ENCODE peak calls at places on chromosome X, in eight cellular contexts. V is spleen; F is effector memory CD4-positive, alpha-beta T cell; E is GDM1; C is Kasumi-1; Q is T-helper 2 cell; X is cardiac muscle cell; J is stimulated activated CD8-positive, alpha-beta memory T cell treated with anti-CD3 and anti-CD28 coated beads, Interleukin-2, amount 100 ng/mL, for 48 hours. G is an unnamed sample.

GRCh38 chrX:12949927-12950656 is 24.8 kb upstream of the TMSB4X start:
- DNase-seq in E (peak; percentile 29), F (peak; percentile 72), Q (peak; percentile 74), C (no peak), J (peak; percentile 69), X (no peak), V (peak; percentile 94), G (peak; percentile 82)

GRCh38 chrX:13078739-13079444 is 34.5 kb upstream of the FAM9C start:
- DNase-seq in C (peak; percentile 30), E (peak; percentile 16), V (no peak), F (no peak), Q (no peak), X (no peak), J (no peak), G (no peak)

GRCh38 chrX:78673256-78673655 is 14.1 kb upstream of the RTL3 start:
- DNase-seq in F (no peak), V (no peak), Q (no peak), E (no peak), J (no peak), C (no peak), X (no peak), G (no peak)

GRCh38 chrX:41723305-41723704 is 676 bp upstream of the GPR82 start:
- DNase-seq in E (no peak), C (no peak), F (no peak), V (no peak), Q (no peak), J (no peak), X (no peak), G (no peak)

GRCh38 chrX:2870650-2871049 is 41.9 kb downstream of the GYG2 start:
- DNase-seq in Q (no peak), V (no peak), F (no peak), C (no peak), E (no peak), J (no peak), X (no peak), G (no peak)

GRCh38 chrX:106457802-106458201 is 154.0 kb upstream of the RADX start:
- DNase-seq in C (no peak), F (no peak), X (no peak), E (no peak), V (no peak), Q (no peak), J (no peak), G (no peak)

GRCh38 chrX:46837543-46838481 is 969 bp downstream of the RP2 start:
- DNase-seq in V (no peak), C (peak; percentile 28), F (no peak), Q (no peak), J (no peak), E (no peak), X (no peak), G (no peak)

GRCh38 chrX:107632291-107632690 is 4.0 kb downstream of the PRPS1 start:
- DNase-seq in V (no peak), E (no peak), C (no peak), J (no peak), X (no peak), Q (no peak), F (no peak), G (no peak)

GRCh38 chrX:66633541-66633940 is 5.3 kb downstream of the EDA2R start:
- DNase-seq in C (no peak), F (no peak), J (no peak), X (no peak), Q (no peak), E (no peak), V (no peak), G (no peak)

GRCh38 chrX:73922856-73923429 is 359.9 kb downstream of the CHIC1 start:
- DNase-seq in E (no peak), V (no peak), F (no peak), X (no peak), Q (no peak), J (no peak), C (no peak), G (peak; percentile 12)

GRCh38 chrX:151370906-151371305 is 26.1 kb upstream of the VMA21 start:
- DNase-seq in J (no peak), E (no peak), X (peak; percentile 8), Q (no peak), C (no peak), V (no peak), F (no peak), G (no peak)

GRCh38 chrX:48045410-48046311 is 25.8 kb downstream of the ZNF630 start:
- DNase-seq in X (no peak), F (no peak), Q (no peak), E (no peak), C (no peak), J (no peak), V (no peak), G (no peak)

G was measured in globus pallidus.